ENCODE peak calls at places on chromosomes 6 and 20, in six cellular contexts. C is CD8-positive, alpha-beta T cell; V is retinal pigment epithelial cell; K is neuronal stem cell; Z is choroid plexus epithelial cell; E is heart right ventricle. B is an unnamed sample.

GRCh38 chr6:1840491-1841121 is 230.9 kb downstream of the FOXC1 start:
- DNase-seq in Z (peak; percentile 45), V (no peak), C (no peak), E (no peak), K (no peak), B (no peak)

GRCh38 chr6:43858161-43859153 is 88.4 kb downstream of the VEGFA start:
- DNase-seq in E (no peak), V (no peak), Z (no peak), C (no peak), K (peak; percentile 74), B (no peak)

GRCh38 chr6:148507774-148508173 is 165.1 kb downstream of the SASH1 start:
- DNase-seq in C (no peak), V (no peak), Z (peak; percentile 69), K (no peak), E (no peak), B (peak; percentile 81)

GRCh38 chr20:9458075-9458818 is 56.1 kb upstream of the LAMP5 start:
- DNase-seq in C (no peak), V (no peak), K (no peak), Z (peak; percentile 84), E (no peak), B (no peak)

GRCh38 chr6:134288538-134289203 is 29.2 kb downstream of the SGK1 start:
- DNase-seq in C (no peak), E (no peak), K (no peak), Z (peak; percentile 97), V (no peak), B (peak; percentile 45)

GRCh38 chr6:137903933-137904821 is 37.1 kb downstream of the TNFAIP3 start:
- DNase-seq in K (no peak), E (no peak), V (no peak), C (no peak), Z (peak; percentile 64), B (no peak)

GRCh38 chr6:53492860-53493634 is 51.9 kb downstream of the GCLC start:
- DNase-seq in V (no peak), C (no peak), E (no peak), Z (peak; percentile 77), K (peak; percentile 38), B (no peak)

GRCh38 chr6:40719671-40720374 is 132.7 kb upstream of the LRFN2 start:
- DNase-seq in E (no peak), C (no peak), V (no peak), Z (peak; percentile 80), K (no peak), B (no peak)

GRCh38 chr6:23600118-23600517 is 525.9 kb upstream of the NRSN1 start:
- DNase-seq in K (no peak), Z (no peak), V (no peak), C (no peak), E (no peak), B (no peak)

GRCh38 chr6:2876210-2877056 is 26.7 kb downstream of the SERPINB9 start:
- DNase-seq in V (peak; percentile 96), Z (peak; percentile 97), K (no peak), C (no peak), E (peak; percentile 76), B (peak; percentile 63)

GRCh38 chr6:89067796-89068195 is 12.8 kb upstream of the PNRC1 start:
- DNase-seq in E (no peak), K (no peak), C (no peak), V (no peak), Z (no peak), B (no peak)

GRCh38 chr20:32482251-32483220 is 102.6 kb downstream of the NOL4L start:
- DNase-seq in Z (peak; percentile 31), V (no peak), E (peak; percentile 58), K (peak; percentile 61), C (peak; percentile 33), B (no peak)

GRCh38 chr20:19181552-19181951 is 30.9 kb upstream of the SLC24A3 start:
- DNase-seq in Z (no peak), K (no peak), C (no peak), E (no peak), V (no peak), B (no peak)

GRCh38 chr6:9224539-9224938 is 789.2 kb upstream of the SLC35B3 start:
- DNase-seq in V (no peak), C (no peak), Z (no peak), K (no peak), E (no peak), B (no peak)

GRCh38 chr6:103983000-103983399 is 876.7 kb downstream of the HACE1 start:
- DNase-seq in Z (no peak), V (no peak), C (no peak), K (no peak), E (no peak), B (no peak)

GRCh38 chr6:122649701-122650100 is 39.5 kb downstream of the PKIB start:
- DNase-seq in K (no peak), V (no peak), Z (no peak), C (no peak), E (no peak), B (no peak)

GRCh38 chr20:58536289-58536688 is 21.1 kb upstream of the APCDD1L start:
- DNase-seq in Z (no peak), E (no peak), V (no peak), C (no peak), K (no peak), B (no peak)

GRCh38 chr6:165229216-165229615 is 80.2 kb downstream of the C6orf118 start:
- DNase-seq in C (no peak), Z (no peak), K (no peak), V (no peak), E (no peak), B (no peak)

GRCh38 chr20:11591965-11592364 is 325.7 kb upstream of the BTBD3 start:
- DNase-seq in K (no peak), V (no peak), C (no peak), E (no peak), Z (no peak), B (no peak)

GRCh38 chr6:38570750-38571149 is 69.0 kb downstream of the BTBD9 start:
- DNase-seq in Z (peak; percentile 66), V (no peak), E (no peak), C (no peak), K (no peak), B (no peak)

GRCh38 chr6:154824076-154824475 is 90.9 kb downstream of the SCAF8 start:
- DNase-seq in K (no peak), Z (peak; percentile 46), C (no peak), V (no peak), E (no peak), B (no peak)

GRCh38 chr6:87907521-87907920 is 140.1 kb upstream of the SPACA1 start:
- DNase-seq in Z (peak; percentile 90), V (no peak), K (no peak), E (no peak), C (no peak), B (no peak)

GRCh38 chr6:89993411-89993810 is 99.1 kb downstream of the GJA10 start:
- DNase-seq in C (no peak), V (no peak), Z (no peak), E (no peak), K (no peak), B (no peak)

GRCh38 chr6:2021713-2022125 is 223.7 kb downstream of the GMDS start:
- DNase-seq in Z (peak; percentile 79), E (peak; percentile 61), K (peak; percentile 14), C (no peak), V (peak; percentile 32), B (peak; percentile 66)

GRCh38 chr6:13261464-13261994 is 66.8 kb downstream of the TBC1D7 start:
- DNase-seq in Z (no peak), C (no peak), K (no peak), V (no peak), E (no peak), B (no peak)
- H3K4me3 ChIP-seq in Z (no peak overlapping the region), C (no peak overlapping the region), K (no peak overlapping the region), V (no peak overlapping the region), E (no peak overlapping the region), B (no peak overlapping the region)

DNA sequence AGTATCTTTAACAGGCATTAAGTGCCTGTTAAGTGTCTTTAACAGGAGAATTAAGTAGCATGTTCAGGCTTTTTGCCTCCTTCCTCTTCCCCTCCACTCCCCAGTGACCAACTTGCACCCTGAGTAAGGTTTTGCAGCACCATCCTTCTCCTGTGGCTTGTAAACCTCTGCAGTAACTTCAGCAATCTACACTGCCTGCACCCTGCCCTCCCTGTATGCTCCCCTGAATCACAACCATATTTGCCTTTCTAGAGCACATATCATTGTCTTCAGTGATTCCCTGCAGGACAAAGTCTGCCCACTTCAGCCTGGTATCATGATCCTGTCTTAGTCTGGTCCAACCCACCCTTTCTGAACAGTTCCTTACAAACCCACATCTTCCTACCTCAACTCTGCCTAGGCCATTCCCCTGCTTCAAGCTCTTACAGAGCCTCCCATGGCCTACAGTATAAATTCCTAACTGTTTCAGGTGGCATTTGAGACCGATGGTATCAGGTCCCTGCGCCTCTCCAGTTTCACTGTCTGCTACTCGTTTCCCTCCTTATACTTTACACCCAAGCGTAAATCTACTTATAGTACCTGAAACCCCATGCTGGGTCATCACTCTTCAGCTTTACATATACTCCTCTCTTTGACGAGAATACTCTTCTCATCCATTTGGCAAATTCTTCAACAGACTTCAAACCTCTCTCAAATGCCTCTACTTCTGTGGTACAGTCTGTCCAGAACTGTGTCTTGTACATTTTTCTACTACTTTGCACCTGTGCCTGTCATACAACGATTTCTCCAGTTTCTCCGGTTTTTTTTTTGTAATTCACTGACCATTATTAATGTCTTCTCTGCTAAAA is 69.8 kb downstream of the ZHX3 start:
- DNase-seq in K (no peak), C (no peak), Z (no peak), V (no peak), E (no peak), B (no peak)
- H3K4me3 ChIP-seq in K (no peak overlapping the region), C (no peak overlapping the region), Z (no peak overlapping the region), V (no peak overlapping the region), E (no peak overlapping the region), B (no peak overlapping the region)

GRCh38 chr20:51800132-51800721 is 2.1 kb downstream of the SALL4 start:
- DNase-seq in C (peak; percentile 53), V (no peak), E (peak; percentile 48), K (peak; percentile 86), Z (peak; percentile 39), B (no peak)
- H3K4me3 ChIP-seq in C (no peak overlapping the region), V (peak overlapping the region; percentile 53), E (peak overlapping the region; percentile 34), K (peak overlapping the region; percentile 91), Z (peak overlapping the region; percentile 61), B (peak overlapping the region; percentile 46)

GRCh38 chr6:35317483-35318199 is 20.0 kb downstream of the DEF6 start:
- DNase-seq in C (no peak), Z (no peak), E (no peak), K (no peak), V (no peak), B (no peak)
- H3K4me3 ChIP-seq in C (no peak overlapping the region), Z (peak overlapping the region; percentile 61), E (peak overlapping the region; percentile 42), K (peak overlapping the region; percentile 52), V (peak overlapping the region; percentile 73), B (peak overlapping the region; percentile 51)

B was measured in tibial nerve.